ENCODE peak calls at places on chromosomes 3 and 15, in nine cellular contexts. Q, Z, O, E, I, N, C, A and R are unnamed samples.

GRCh38 chr15:73333001-73333400 is 35.8 kb downstream of the HCN4 start:
- DNase-seq in A (no peak), O (no peak), E (no peak), C (no peak), Q (no peak), I (no peak), N (no peak), Z (no peak), R (no peak)

GRCh38 chr3:151362798-151363197 is 21.8 kb downstream of the P2RY12 start:
- DNase-seq in C (peak), N (no peak), E (peak), Z (no peak), A (peak), Q (peak), I (no peak), O (no peak), R (peak)

GRCh38 chr15:101545548-101546505 is 56.3 kb upstream of the PCSK6 start:
- DNase-seq in Z (no peak), C (no peak), I (no peak), E (no peak), O (no peak), Q (no peak), N (no peak), A (no peak), R (no peak)

GRCh38 chr3:113405180-113405579 is 36.1 kb downstream of the CFAP44 start:
- DNase-seq in I (peak), O (peak), N (peak), Z (no peak), C (peak), E (peak), Q (peak), A (peak), R (peak)

GRCh38 chr15:92654662-92655061 is 913 bp downstream of the FAM174B start:
- DNase-seq in O (no peak), N (no peak), A (no peak), C (no peak), Z (no peak), Q (no peak), E (no peak), I (no peak), R (no peak)

GRCh38 chr15:24039683-24040082 is 352.6 kb upstream of the NDN start:
- DNase-seq in A (no peak), Q (no peak), O (no peak), I (no peak), Z (no peak), N (no peak), E (peak), C (no peak), R (no peak)

GRCh38 chr3:129050556-129051295 is 9.9 kb upstream of the GP9 start:
- DNase-seq in A (no peak), N (no peak), Q (no peak), O (no peak), Z (no peak), I (no peak), E (no peak), C (no peak), R (no peak)

GRCh38 chr3:125186261-125186770 is 26.2 kb downstream of the SLC12A8 start:
- DNase-seq in C (peak), A (peak), N (peak), Z (no peak), E (peak), I (peak), Q (peak), O (peak), R (peak)

GRCh38 chr3:43785551-43785950 is 94.8 kb downstream of the ABHD5 start:
- DNase-seq in Q (peak), C (no peak), Z (no peak), O (peak), A (no peak), I (no peak), E (no peak), N (no peak), R (peak)

GRCh38 chr15:67931861-67932260 is 92.0 kb upstream of the RNU6-1 start:
- DNase-seq in I (peak), N (no peak), E (peak), A (peak), O (peak), C (peak), Z (no peak), Q (peak), R (no peak)

GRCh38 chr15:91553455-91553854 is 300.1 kb upstream of the SLCO3A1 start:
- DNase-seq in E (no peak), C (no peak), N (no peak), O (no peak), A (no peak), I (no peak), Q (no peak), Z (peak), R (no peak)

GRCh38 chr3:30894521-30895289 is at the start of gene GADL1:
- DNase-seq in I (peak), Z (peak), N (peak), O (peak), C (peak), A (peak), E (peak), Q (peak), R (peak)

GRCh38 chr3:16289144-16289889 is 24.3 kb downstream of the OXNAD1 start:
- DNase-seq in I (no peak), O (peak), Z (no peak), N (no peak), E (no peak), Q (no peak), C (no peak), A (no peak), R (peak)

GRCh38 chr3:114308830-114309229 is 15.0 kb downstream of the TIGIT start:
- DNase-seq in Q (no peak), Z (no peak), C (no peak), I (no peak), N (peak), E (no peak), O (no peak), A (no peak), R (no peak)

GRCh38 chr3:72617420-72618024 is 230.7 kb downstream of the SHQ1 start:
- DNase-seq in E (no peak), Q (no peak), N (no peak), O (no peak), Z (no peak), A (no peak), I (no peak), C (no peak), R (no peak)

GRCh38 chr3:10055097-10055496 is 28.9 kb downstream of the FANCD2 start:
- DNase-seq in E (no peak), A (no peak), Z (no peak), N (no peak), I (no peak), C (no peak), Q (no peak), O (no peak), R (no peak)

GRCh38 chr3:39086066-39086657 is 21.3 kb downstream of the GORASP1 start:
- DNase-seq in A (no peak), O (no peak), I (no peak), C (no peak), N (peak), Q (no peak), Z (no peak), E (no peak), R (no peak)

GRCh38 chr15:66858423-66859207 is 156.6 kb downstream of the SMAD6 start:
- DNase-seq in Z (no peak), A (no peak), Q (peak), I (no peak), N (no peak), C (peak), O (no peak), E (peak), R (peak)

GRCh38 chr3:57221883-57222282 is 5.6 kb upstream of the APPL1 start:
- DNase-seq in N (no peak), A (peak), E (peak), Q (peak), C (peak), Z (peak), I (peak), O (peak), R (peak)
- TF ChIP-seq CTCF in N (no peak), A (peak), E (peak), Q (peak), C (peak), Z (peak), I (peak), O (peak), R (peak)

GRCh38 chr3:69088033-69088432 is 3.3 kb downstream of the ARL6IP5 start:
- DNase-seq in O (peak), A (peak), N (peak), I (peak), C (peak), E (peak), Z (no peak), Q (peak), R (peak)

GRCh38 chr3:69084668-69085542 is at the start of gene ARL6IP5:
- DNase-seq in Z (peak), Q (peak), C (peak), E (peak), N (peak), A (peak), O (peak), I (peak), R (peak)

GRCh38 chr3:69086133-69086722 is 1.5 kb downstream of the ARL6IP5 start:
- DNase-seq in Z (peak), E (peak), Q (peak), C (peak), N (peak), I (peak), O (peak), A (peak), R (peak)

GRCh38 chr3:69085543-69086132 is 901 bp downstream of the ARL6IP5 start:
- DNase-seq in Z (peak), C (no peak), E (peak), O (peak), I (no peak), A (peak), Q (peak), N (peak), R (peak)

GRCh38 chr3:69087030-69087791 is 2.5 kb downstream of the ARL6IP5 start:
- DNase-seq in C (no peak), O (no peak), Q (no peak), A (no peak), I (no peak), E (no peak), Z (no peak), N (peak), R (no peak)
- H3K4me3 ChIP-seq in C (peak), O (peak), Q (peak), A (peak), I (peak), E (peak), Z (no peak), N (peak), R (peak)

GRCh38 chr3:89947357-89947954 is 840.0 kb downstream of the EPHA3 start:
- DNase-seq in I (no peak), N (no peak), E (no peak), O (no peak), A (no peak), Z (no peak), Q (no peak), C (no peak), R (no peak)
- TF ChIP-seq CTCF in I (no peak), N (no peak), E (no peak), O (no peak), A (no peak), Z (no peak), Q (no peak), C (no peak), R (no peak)

GRCh38 chr15:76973362-76973743 is 21.6 kb upstream of the PSTPIP1 start:
- DNase-seq in N (peak), E (peak), I (no peak), Q (peak), C (peak), A (peak), O (peak), Z (peak), R (peak)
- H3K4me3 ChIP-seq in N (no peak), E (no peak), I (no peak), Q (no peak), C (peak), A (no peak), O (no peak), Z (no peak), R (no peak)

DNA sequence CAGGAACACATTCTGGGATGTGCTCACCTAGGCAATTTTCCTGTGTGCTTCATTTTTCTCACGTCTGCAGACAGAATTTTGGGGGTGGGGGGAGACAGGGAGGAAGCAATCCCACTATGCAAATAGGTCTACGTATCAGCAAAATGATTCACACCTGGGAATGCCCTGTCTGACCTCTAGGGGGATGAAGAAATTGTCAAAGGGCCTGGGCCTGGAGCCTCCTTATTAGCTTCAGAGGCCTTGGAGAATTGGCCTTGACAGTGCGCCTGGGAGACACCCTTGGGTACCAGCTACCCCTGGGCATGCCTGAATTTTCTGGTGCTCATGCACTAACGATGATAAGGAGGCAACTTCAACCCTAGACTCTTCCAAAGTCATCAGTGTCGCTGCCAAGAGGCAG is 207.5 kb downstream of the CADPS start:
- DNase-seq in C (no peak), N (peak), A (no peak), I (no peak), Q (no peak), Z (peak), E (no peak), O (no peak), R (no peak)
- TF ChIP-seq CTCF in C (no peak), N (peak), A (no peak), I (no peak), Q (no peak), Z (peak), E (no peak), O (no peak), R (peak)

GRCh38 chr15:88769161-88769971 is 33.9 kb upstream of the ACAN start:
- DNase-seq in I (peak), A (peak), O (no peak), Q (peak), N (no peak), Z (peak), E (peak), C (no peak), R (peak)
- H3K4me3 ChIP-seq in I (peak), A (no peak), O (no peak), Q (no peak), N (no peak), Z (peak), E (no peak), C (no peak), R (peak)

GRCh38 chr3:119145500-119146167 is at the start of gene TEX55:
- DNase-seq in A (peak), C (peak), E (peak), I (peak), O (peak), Q (peak), N (peak), Z (peak), R (peak)
- TF ChIP-seq CTCF in A (peak), C (peak), E (peak), I (peak), O (peak), Q (peak), N (peak), Z (peak), R (peak)

DNA sequence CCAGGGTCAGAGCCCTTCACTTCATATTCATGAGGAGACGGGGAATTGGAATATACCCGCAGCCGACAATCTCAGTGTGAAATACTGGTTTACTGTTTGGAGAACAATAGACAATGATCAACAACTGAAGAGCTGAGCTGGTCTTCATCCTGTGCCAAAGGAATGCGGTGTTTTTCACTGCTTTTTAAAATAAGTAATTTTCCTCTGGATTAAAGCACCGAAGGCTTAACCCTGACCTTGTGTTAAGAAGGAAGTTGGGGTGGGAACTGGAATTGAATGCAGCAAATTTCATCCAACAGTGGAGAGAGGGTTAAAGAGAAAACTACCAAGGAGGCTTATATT is at the start of gene TM4SF18:
- DNase-seq in C (no peak), Z (no peak), I (no peak), N (no peak), Q (no peak), E (no peak), O (no peak), A (peak), R (no peak)
- H3K4me3 ChIP-seq in C (no peak), Z (no peak), I (no peak), N (no peak), Q (no peak), E (no peak), O (no peak), A (no peak), R (no peak)

GRCh38 chr3:164390046-164390445 is 688.2 kb downstream of the SI start:
- DNase-seq in E (no peak), Q (no peak), O (no peak), C (no peak), I (no peak), Z (no peak), A (no peak), N (no peak), R (no peak)
- TF ChIP-seq CTCF in E (peak), Q (no peak), O (peak), C (no peak), I (no peak), Z (peak), A (no peak), N (no peak), R (no peak)

DNA sequence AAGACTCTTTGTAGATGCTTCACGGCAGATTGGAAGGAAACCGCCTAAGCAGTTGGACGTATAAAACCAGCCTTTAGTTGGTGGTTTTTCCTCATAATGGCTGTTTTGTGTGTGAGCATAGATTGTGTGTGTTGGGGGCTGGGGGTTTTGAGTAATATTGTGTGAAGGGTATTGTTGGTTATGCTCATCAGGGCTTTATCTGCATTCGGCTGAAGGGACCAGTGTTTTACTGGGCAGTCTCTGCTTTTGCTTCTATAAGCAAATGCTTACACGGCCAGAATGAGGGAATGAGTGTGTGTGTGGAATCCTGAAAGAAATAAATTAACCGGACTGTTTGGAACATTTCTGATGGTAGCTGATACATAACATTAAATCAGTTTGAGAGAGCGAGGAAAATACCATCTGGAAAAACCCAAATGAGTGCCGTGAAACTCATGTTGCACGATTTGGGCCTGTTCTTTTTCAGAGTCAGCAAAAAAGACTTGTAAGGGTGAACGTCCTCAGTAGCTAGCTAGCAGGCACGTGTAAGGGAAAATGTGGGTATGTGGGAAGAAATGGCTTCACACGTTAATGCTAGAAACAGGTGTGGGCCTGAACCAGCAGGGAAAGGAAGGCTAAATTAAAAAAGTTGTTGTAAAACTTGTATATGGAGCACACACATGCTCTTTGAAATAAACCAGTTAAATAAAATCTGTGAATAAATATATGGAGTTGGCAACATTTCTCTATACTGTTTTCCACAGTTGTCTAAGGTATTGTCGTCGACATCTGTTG is 2.0 kb downstream of the MITF start:
- DNase-seq in N (no peak), O (no peak), Z (no peak), E (no peak), C (no peak), I (no peak), A (no peak), Q (no peak), R (no peak)
- H3K4me3 ChIP-seq in N (no peak), O (peak), Z (no peak), E (no peak), C (no peak), I (no peak), A (no peak), Q (peak), R (no peak)